ENCODE peak calls at places on chromosomes 7 and 10, in nine cellular contexts. F is activated gamma-delta T cell treated with Interleukin-2 at 50 U/mL for 16 hours, Y is kidney tubule cell, H is HS-5, I is NCI-H1694 treated with DMSO at 0.1 percent for 48 hours, G is NCI-H1105 treated with DMSO at 0.1 percent for 48 hours, W is gastrocnemius medialis, S is HTR-8/SVneo, V is PC-9. A is an unnamed sample.

GRCh38 chr7:42745357-42746022 is 166.4 kb downstream of the C7orf25 start:
- DNase-seq in F (no peak), H (no peak), Y (peak; percentile 11), V (peak; percentile 4), S (no peak), W (peak; percentile 18), I (no peak), G (no peak), A (no peak)

GRCh38 chr7:142359694-142360279 is 101.9 kb upstream of the PRSS58 start:
- DNase-seq in S (no peak), H (no peak), W (no peak), V (no peak), F (no peak), Y (no peak), I (no peak), G (no peak), A (no peak)

GRCh38 chr10:50402466-50402865 is 151.2 kb upstream of the ASAH2 start:
- DNase-seq in H (no peak), W (no peak), I (no peak), F (no peak), Y (no peak), V (no peak), S (no peak), G (no peak), A (no peak)

GRCh38 chr7:38728145-38728544 is 97.0 kb upstream of the AMPH start:
- DNase-seq in S (no peak), W (no peak), G (no peak), H (no peak), V (no peak), F (no peak), Y (peak; percentile 62), I (no peak), A (no peak)

GRCh38 chr10:43863859-43864591 is 215.3 kb upstream of the ZNF32 start:
- DNase-seq in H (peak; percentile 66), I (no peak), S (peak; percentile 44), G (no peak), Y (peak; percentile 76), F (no peak), V (peak; percentile 61), W (peak; percentile 23), A (no peak)

GRCh38 chr10:116974442-116975005 is 30.5 kb downstream of the SHTN1 start:
- DNase-seq in G (peak; percentile 38), V (peak; percentile 21), Y (peak; percentile 24), I (peak; percentile 7), H (peak; percentile 89), W (no peak), S (peak; percentile 30), F (no peak), A (peak; percentile 6)

GRCh38 chr10:44575601-44576380 is 190.9 kb upstream of the CXCL12 start:
- DNase-seq in I (no peak), Y (no peak), W (no peak), G (no peak), F (no peak), H (no peak), V (no peak), S (no peak), A (no peak)

GRCh38 chr7:23628370-23628769 is 31.2 kb downstream of the CCDC126 start:
- DNase-seq in S (no peak), H (no peak), F (no peak), V (no peak), G (no peak), W (no peak), Y (no peak), I (no peak), A (no peak)

GRCh38 chr7:90312745-90313144 is 8.4 kb downstream of the FAM237B start:
- DNase-seq in V (no peak), Y (no peak), I (peak; percentile 11), S (no peak), F (no peak), H (no peak), W (no peak), G (no peak), A (no peak)

GRCh38 chr10:15216700-15217099 is 48.2 kb upstream of the NMT2 start:
- DNase-seq in S (no peak), W (no peak), H (no peak), Y (no peak), V (no peak), F (no peak), I (no peak), G (no peak), A (no peak)

GRCh38 chr10:132365102-132365501 is 31.9 kb upstream of the PWWP2B start:
- DNase-seq in Y (no peak), G (no peak), V (no peak), H (no peak), S (no peak), W (no peak), F (no peak), I (no peak), A (no peak)

GRCh38 chr7:4782333-4783291 is 7.2 kb downstream of the AP5Z1 start:
- DNase-seq in Y (no peak), G (no peak), S (no peak), V (no peak), F (no peak), W (no peak), H (no peak), I (no peak), A (no peak)

GRCh38 chr7:84803979-84804378 is 382.9 kb downstream of the SEMA3D start:
- DNase-seq in F (no peak), I (no peak), V (no peak), S (no peak), G (no peak), Y (no peak), H (no peak), W (no peak), A (no peak)

GRCh38 chr10:124386186-124387077 is 32.3 kb downstream of the OAT start:
- DNase-seq in H (no peak), W (no peak), V (peak; percentile 23), F (no peak), G (no peak), S (no peak), I (no peak), Y (no peak), A (no peak)

GRCh38 chr7:17095001-17095574 is 203.4 kb upstream of the AHR start:
- DNase-seq in H (no peak), I (no peak), S (peak; percentile 17), W (no peak), G (peak; percentile 82), V (peak; percentile 63), Y (no peak), F (no peak), A (peak; percentile 84)

GRCh38 chr7:94410471-94411466 is 16.1 kb downstream of the COL1A2 start:
- DNase-seq in I (no peak), Y (no peak), V (no peak), W (no peak), F (no peak), G (no peak), S (no peak), H (no peak), A (no peak)

GRCh38 chr10:106609867-106610266 is 554.6 kb downstream of the SORCS1 start:
- DNase-seq in H (no peak), Y (no peak), I (no peak), F (no peak), W (no peak), G (no peak), V (no peak), S (no peak), A (no peak)

GRCh38 chr7:1510780-1511154 is 6.6 kb upstream of the INTS1 start:
- DNase-seq in G (no peak), V (no peak), F (no peak), S (no peak), W (no peak), Y (no peak), H (no peak), I (no peak), A (no peak)

GRCh38 chr10:25083546-25084111 is 67.2 kb downstream of the THNSL1 start:
- DNase-seq in V (no peak), S (no peak), W (no peak), I (no peak), F (no peak), H (no peak), G (no peak), Y (no peak), A (no peak)

GRCh38 chr7:55191161-55191925 is 172.5 kb downstream of the EGFR start:
- DNase-seq in W (no peak), G (no peak), V (no peak), F (no peak), Y (peak; percentile 57), I (no peak), H (no peak), S (no peak), A (no peak)

GRCh38 chr10:26627320-26627719 is 70.2 kb upstream of the PDSS1 start:
- DNase-seq in G (no peak), H (no peak), Y (no peak), F (no peak), V (no peak), S (no peak), W (no peak), I (no peak), A (no peak)

GRCh38 chr7:22576941-22577927 is 77.2 kb upstream of the STEAP1B start:
- DNase-seq in F (no peak), Y (peak; percentile 98), I (no peak), W (peak; percentile 59), H (peak; percentile 100), V (peak; percentile 54), G (no peak), S (no peak), A (peak; percentile 34)

GRCh38 chr7:901388-902154 is 25.2 kb downstream of the GET4 start:
- DNase-seq in Y (peak; percentile 83), W (peak; percentile 49), V (peak; percentile 90), H (peak; percentile 18), I (peak; percentile 39), S (peak; percentile 97), G (peak; percentile 16), F (no peak), A (peak; percentile 90)

GRCh38 chr10:57776688-57777432 is 490.8 kb downstream of the IPMK start:
- DNase-seq in Y (no peak), F (no peak), G (no peak), S (no peak), V (no peak), I (no peak), H (no peak), W (no peak), A (no peak)

GRCh38 chr10:89224697-89225443 is 17.8 kb upstream of the CH25H start:
- DNase-seq in I (no peak), S (no peak), W (no peak), H (no peak), Y (no peak), G (no peak), V (no peak), F (no peak), A (no peak)

GRCh38 chr7:77538186-77538907 is 1.3 kb downstream of the PTPN12 start:
- DNase-seq in G (peak; percentile 82), S (peak; percentile 65), V (peak; percentile 84), Y (peak; percentile 95), W (peak; percentile 79), I (peak; percentile 38), F (no peak), H (peak; percentile 84), A (peak; percentile 52)

GRCh38 chr10:105279101-105279500 is 638.0 kb downstream of the SORCS3 start:
- DNase-seq in Y (no peak), W (no peak), F (no peak), V (no peak), G (no peak), I (no peak), S (no peak), H (no peak), A (no peak)

GRCh38 chr10:129772472-129773358 is 191.4 kb downstream of the EBF3 start:
- DNase-seq in I (no peak), H (no peak), Y (no peak), V (no peak), F (no peak), W (no peak), S (no peak), G (no peak), A (no peak)

GRCh38 chr7:151380199-151381082 is 29.4 kb downstream of the WDR86 start:
- DNase-seq in Y (no peak), H (no peak), F (no peak), S (no peak), W (no peak), I (no peak), G (no peak), V (no peak), A (no peak)

GRCh38 chr7:81514546-81514945 is 255.3 kb downstream of the HGF start:
- DNase-seq in F (no peak), G (no peak), Y (no peak), I (no peak), H (no peak), S (no peak), V (no peak), W (no peak), A (no peak)

GRCh38 chr7:726084-726853 is at the start of gene DNAAF5:
- DNase-seq in H (peak; percentile 36), I (peak; percentile 80), V (peak; percentile 85), S (peak; percentile 97), F (peak; percentile 83), G (peak; percentile 82), Y (peak; percentile 89), W (peak; percentile 64), A (peak; percentile 64)